ENCODE peak calls at places on chromosomes 5 and 9, in ten cellular contexts. L is M059J, X is PC-3, Q is RPMI8226, M is DMS79, B is fibroblast of lung, S is NCI-H1092 treated with DMSO at 0.1 percent for 48 hours, U is AG09309, I is globus pallidus, O is A549. K is an unnamed sample.

GRCh38 chr5:150589791-150590601 is 50.5 kb upstream of the SYNPO start:
- DNase-seq in L (peak), X (no peak), Q (peak), M (no peak), B (no peak), S (no peak), U (no peak), I (peak), O (no peak), K (peak)

GRCh38 chr5:6704361-6704851 is 8.8 kb upstream of the TENT4A start:
- DNase-seq in L (peak), X (peak), Q (no peak), M (no peak), B (peak), S (no peak), U (peak), I (no peak), O (no peak), K (peak)

GRCh38 chr9:18791074-18791473 is 241.9 kb downstream of the SAXO1 start:
- DNase-seq in L (peak), X (peak), Q (peak), M (no peak), B (no peak), S (no peak), U (no peak), I (peak), O (no peak), K (peak)

GRCh38 chr5:57804500-57804899 is 321.9 kb upstream of the ACTBL2 start:
- DNase-seq in L (no peak), X (no peak), Q (no peak), M (no peak), B (no peak), S (no peak), U (no peak), I (no peak), O (no peak), K (no peak)

GRCh38 chr5:85670417-85670816 is 947.3 kb upstream of the COX7C start:
- DNase-seq in L (no peak), X (no peak), Q (no peak), M (no peak), B (no peak), S (no peak), U (no peak), I (no peak), O (no peak), K (no peak)

GRCh38 chr5:115671939-115672338 is 46.1 kb upstream of the TMED7 start:
- DNase-seq in L (no peak), X (no peak), Q (no peak), M (no peak), B (peak), S (no peak), U (no peak), I (no peak), O (no peak), K (no peak)

GRCh38 chr5:178213748-178214151 is 9.4 kb downstream of the HNRNPAB start:
- DNase-seq in L (no peak), X (no peak), Q (no peak), M (no peak), B (no peak), S (no peak), U (no peak), I (no peak), O (no peak), K (no peak)

GRCh38 chr5:149641000-149641576 is 59.8 kb downstream of the ARHGEF37 start:
- DNase-seq in L (peak), X (no peak), Q (no peak), M (no peak), B (no peak), S (no peak), U (no peak), I (no peak), O (no peak), K (no peak)

GRCh38 chr5:73312146-73312871 is 136.3 kb downstream of the FOXD1 start:
- DNase-seq in L (peak), X (no peak), Q (peak), M (no peak), B (peak), S (no peak), U (peak), I (peak), O (no peak), K (peak)

GRCh38 chr5:134510970-134511795 is 14.3 kb upstream of the JADE2 start:
- DNase-seq in L (peak), X (peak), Q (no peak), M (no peak), B (peak), S (no peak), U (no peak), I (no peak), O (no peak), K (no peak)

GRCh38 chr5:176894298-176894697 is 4.8 kb downstream of the HK3 start:
- DNase-seq in L (no peak), X (no peak), Q (no peak), M (no peak), B (no peak), S (no peak), U (no peak), I (no peak), O (no peak), K (no peak)

GRCh38 chr9:71783120-71783523 is 14.8 kb upstream of the CEMIP2 start:
- DNase-seq in L (peak), X (peak), Q (peak), M (no peak), B (no peak), S (no peak), U (no peak), I (no peak), O (no peak), K (no peak)

GRCh38 chr5:144857454-144857853 is 686.8 kb downstream of the KCTD16 start:
- DNase-seq in L (no peak), X (no peak), Q (no peak), M (no peak), B (no peak), S (no peak), U (no peak), I (peak), O (no peak), K (no peak)

GRCh38 chr9:128102196-128102595 is 25.3 kb downstream of the PTGES2 start:
- DNase-seq in L (no peak), X (no peak), Q (no peak), M (no peak), B (no peak), S (no peak), U (no peak), I (no peak), O (no peak), K (no peak)

GRCh38 chr5:74641014-74641777 is 668 bp upstream of the ENC1 start:
- DNase-seq in L (peak), X (peak), Q (peak), M (peak), B (peak), S (peak), U (no peak), I (peak), O (peak), K (peak)

GRCh38 chr9:123816817-123817472 is 113.0 kb downstream of the DENND1A start:
- DNase-seq in L (peak), X (no peak), Q (no peak), M (no peak), B (no peak), S (no peak), U (no peak), I (no peak), O (no peak), K (peak)

GRCh38 chr5:59661306-59661705 is 232.2 kb downstream of the PDE4D start:
- DNase-seq in L (peak), X (peak), Q (no peak), M (no peak), B (no peak), S (no peak), U (no peak), I (no peak), O (no peak), K (no peak)

GRCh38 chr9:90365646-90366045 is 277.0 kb downstream of the DIRAS2 start:
- DNase-seq in L (no peak), X (no peak), Q (no peak), M (no peak), B (no peak), S (peak), U (no peak), I (no peak), O (no peak), K (peak)

GRCh38 chr9:16626577-16627130 is 243.8 kb downstream of the BNC2 start:
- DNase-seq in L (peak), X (peak), Q (peak), M (no peak), B (peak), S (peak), U (no peak), I (no peak), O (peak), K (peak)

GRCh38 chr5:79471556-79471955 is 42.4 kb downstream of the HOMER1 start:
- DNase-seq in L (no peak), X (no peak), Q (no peak), M (peak), B (no peak), S (no peak), U (no peak), I (no peak), O (no peak), K (no peak)

GRCh38 chr5:122929980-122930379 is 84.6 kb downstream of the SNX24 start:
- DNase-seq in L (no peak), X (no peak), Q (no peak), M (no peak), B (no peak), S (no peak), U (no peak), I (no peak), O (no peak), K (no peak)

GRCh38 chr9:4435197-4435596 is 55.1 kb upstream of the SLC1A1 start:
- DNase-seq in L (peak), X (no peak), Q (no peak), M (no peak), B (peak), S (no peak), U (peak), I (no peak), O (no peak), K (no peak)

GRCh38 chr5:155087036-155087435 is 73.5 kb downstream of the KIF4B start:
- DNase-seq in L (peak), X (no peak), Q (no peak), M (no peak), B (peak), S (no peak), U (peak), I (no peak), O (no peak), K (no peak)